ENCODE peak calls at places on chromosomes 1 and 21, in nine cellular contexts. G is mesothelial cell of epicardium; J is A549; A is GM13976; S is tibial artery; O is stimulated activated effector memory CD8-positive, alpha-beta T cell treated with anti-CD3 and anti-CD28 coated beads, Interleukin-12 subunit alpha, Interleukin-12 subunit beta, amount 100 ng/mL, for 72 hours; L is stimulated activated CD4-positive, alpha-beta T cell treated with anti-CD3 and anti-CD28 coated beads, TNF-alpha, amount 100 ng/mL, for 1 hour; Z is T-cell; F is cardiac fibroblast. P is an unnamed sample.

GRCh38 chr1:201259476-201260235 is 23.6 kb upstream of the PKP1 start:
- DNase-seq in S (no peak), Z (no peak), G (peak; percentile 40), L (no peak), J (no peak), A (peak; percentile 23), F (peak; percentile 15), O (no peak), P (no peak)

GRCh38 chr1:239197871-239198270 is 188.5 kb upstream of the CHRM3 start:
- DNase-seq in S (no peak), O (no peak), J (no peak), L (no peak), Z (no peak), A (no peak), F (no peak), G (no peak), P (no peak)

GRCh38 chr1:24801169-24801568 is 55.9 kb downstream of the CLIC4 start:
- DNase-seq in J (no peak), A (no peak), F (no peak), L (no peak), O (no peak), G (no peak), S (no peak), Z (no peak), P (no peak)

GRCh38 chr1:202590119-202590518 is 120.1 kb downstream of the SYT2 start:
- DNase-seq in O (no peak), G (no peak), S (no peak), A (no peak), L (no peak), F (no peak), J (no peak), Z (no peak), P (no peak)

GRCh38 chr1:11691928-11692711 is 610 bp downstream of the DRAXIN start:
- DNase-seq in J (no peak), S (no peak), G (no peak), O (no peak), A (no peak), F (no peak), Z (no peak), L (no peak), P (peak; percentile 36)

GRCh38 chr1:93615201-93616150 is 66.2 kb downstream of the BCAR3 start:
- DNase-seq in S (no peak), F (peak; percentile 90), A (peak; percentile 73), O (peak; percentile 86), J (peak; percentile 69), L (no peak), Z (no peak), G (no peak), P (peak; percentile 19)

GRCh38 chr1:58592521-58593134 is 15.6 kb upstream of the TACSTD2 start:
- DNase-seq in Z (no peak), O (no peak), G (no peak), F (peak; percentile 92), A (no peak), S (peak; percentile 58), J (peak; percentile 38), L (no peak), P (no peak)

GRCh38 chr1:152899027-152899426 is 9.3 kb upstream of the IVL start:
- DNase-seq in G (no peak), F (no peak), S (no peak), L (no peak), A (no peak), Z (no peak), O (no peak), J (no peak), P (no peak)

GRCh38 chr1:228303596-228303995 is 95.8 kb downstream of the OBSCN start:
- DNase-seq in L (no peak), J (no peak), A (no peak), F (no peak), O (no peak), G (no peak), Z (no peak), S (no peak), P (no peak)

GRCh38 chr1:94759188-94759587 is 61.0 kb upstream of the SLC44A3 start:
- DNase-seq in G (no peak), L (no peak), A (no peak), S (no peak), Z (no peak), O (no peak), F (no peak), J (no peak), P (no peak)

GRCh38 chr1:1059494-1060280 is 14.4 kb downstream of the RNF223 start:
- DNase-seq in Z (peak; percentile 93), L (peak; percentile 97), O (peak; percentile 98), F (peak; percentile 76), G (peak; percentile 89), A (peak; percentile 98), J (peak; percentile 68), S (peak; percentile 84), P (peak; percentile 62)

GRCh38 chr1:22096463-22096862 is 44.0 kb downstream of the CDC42 start:
- DNase-seq in J (no peak), Z (no peak), O (no peak), A (no peak), S (no peak), F (no peak), G (no peak), L (no peak), P (no peak)

GRCh38 chr1:32448773-32449456 is 16.0 kb upstream of the ZBTB8B start:
- DNase-seq in Z (no peak), O (no peak), F (peak; percentile 33), G (no peak), L (no peak), S (no peak), J (peak; percentile 68), A (no peak), P (peak; percentile 11)

GRCh38 chr21:17793675-17794123 is 25.5 kb downstream of the C21orf91 start:
- DNase-seq in F (peak; percentile 19), L (no peak), G (no peak), J (no peak), Z (no peak), S (no peak), A (no peak), O (no peak), P (no peak)

GRCh38 chr1:62247391-62248168 is 52.9 kb downstream of the L1TD1 start:
- DNase-seq in G (no peak), S (no peak), A (no peak), L (no peak), O (no peak), J (no peak), F (no peak), Z (no peak), P (no peak)

GRCh38 chr1:117794073-117794472 is 135.3 kb downstream of the GDAP2 start:
- DNase-seq in J (no peak), A (no peak), Z (no peak), O (no peak), L (no peak), F (peak; percentile 74), S (no peak), G (no peak), P (no peak)

GRCh38 chr1:44808938-44809917 is 905 bp downstream of the BTBD19 start:
- DNase-seq in Z (peak; percentile 87), F (peak; percentile 81), J (peak; percentile 46), A (peak; percentile 81), G (no peak), S (peak; percentile 70), O (peak; percentile 89), L (peak; percentile 66), P (peak; percentile 77)

P was measured in NK-92 treated with Interleukin-12 subunit alpha and Interleukin-12 subunit beta, amount 100 ng/mL, for 24 hours.